ENCODE peak calls at places on chromosomes 4 and X, in six cellular contexts. One of them, this sample, is unnamed.

GRCh38 chrX:39757971-39758370 is 339.8 kb downstream of the BCOR start:
- DNase-seq in fibroblast of lung: peak; percentile 92
- DNase-seq in right lobe of liver: no peak
- DNase-seq in heart left ventricle: no peak
- DNase-seq in sigmoid colon: no peak
- DNase-seq in IMR-90: peak; percentile 68
- DNase-seq in this sample: no peak

GRCh38 chr4:53863163-53863562 is 201.2 kb downstream of the CHIC2 start:
- DNase-seq in fibroblast of lung: peak; percentile 69
- DNase-seq in heart left ventricle: peak; percentile 65
- DNase-seq in IMR-90: peak; percentile 49
- DNase-seq in right lobe of liver: no peak
- DNase-seq in sigmoid colon: peak; percentile 80
- DNase-seq in this sample: no peak

GRCh38 chr4:169811476-169811875 is 53.7 kb upstream of the HPF1 start:
- DNase-seq in fibroblast of lung: no peak
- DNase-seq in IMR-90: no peak
- DNase-seq in sigmoid colon: no peak
- DNase-seq in heart left ventricle: no peak
- DNase-seq in right lobe of liver: no peak
- DNase-seq in this sample: no peak

GRCh38 chrX:138858946-138859345 is 147.4 kb upstream of the FGF13 start:
- DNase-seq in IMR-90: no peak
- DNase-seq in fibroblast of lung: peak; percentile 58
- DNase-seq in right lobe of liver: no peak
- DNase-seq in sigmoid colon: no peak
- DNase-seq in heart left ventricle: no peak
- DNase-seq in this sample: no peak

GRCh38 chr4:127410201-127410600 is 222.6 kb upstream of the INTU start:
- DNase-seq in right lobe of liver: no peak
- DNase-seq in heart left ventricle: no peak
- DNase-seq in sigmoid colon: peak; percentile 72
- DNase-seq in IMR-90: no peak
- DNase-seq in fibroblast of lung: no peak
- DNase-seq in this sample: peak; percentile 74

GRCh38 chr4:1091561-1091995 is 21.8 kb downstream of the RNF212 start:
- DNase-seq in heart left ventricle: no peak
- DNase-seq in IMR-90: no peak
- DNase-seq in right lobe of liver: no peak
- DNase-seq in sigmoid colon: no peak
- DNase-seq in fibroblast of lung: no peak
- DNase-seq in this sample: no peak

GRCh38 chrX:71103110-71103983 is 3.2 kb downstream of the CXorf65 start:
- DNase-seq in IMR-90: no peak
- DNase-seq in fibroblast of lung: no peak
- DNase-seq in right lobe of liver: no peak
- DNase-seq in sigmoid colon: peak; percentile 59
- DNase-seq in heart left ventricle: peak; percentile 8
- DNase-seq in this sample: peak; percentile 50

GRCh38 chrX:56233100-56233499 is 944 bp downstream of the KLF8 start:
- DNase-seq in right lobe of liver: no peak
- DNase-seq in fibroblast of lung: no peak
- DNase-seq in IMR-90: no peak
- DNase-seq in heart left ventricle: no peak
- DNase-seq in sigmoid colon: no peak
- DNase-seq in this sample: no peak

GRCh38 chr4:3204021-3204431 is 44.9 kb upstream of the MSANTD1 start:
- DNase-seq in IMR-90: peak; percentile 67
- DNase-seq in heart left ventricle: no peak
- DNase-seq in right lobe of liver: no peak
- DNase-seq in fibroblast of lung: peak; percentile 64
- DNase-seq in sigmoid colon: peak; percentile 90
- DNase-seq in this sample: peak; percentile 71

GRCh38 chr4:159384017-159384416 is 281.1 kb downstream of the RAPGEF2 start:
- DNase-seq in heart left ventricle: no peak
- DNase-seq in right lobe of liver: no peak
- DNase-seq in sigmoid colon: no peak
- DNase-seq in IMR-90: no peak
- DNase-seq in fibroblast of lung: no peak
- DNase-seq in this sample: no peak

GRCh38 chr4:85968945-85969830 is 390.7 kb downstream of the MAPK10 start:
- DNase-seq in right lobe of liver: no peak
- DNase-seq in IMR-90: peak; percentile 72
- DNase-seq in heart left ventricle: no peak
- DNase-seq in sigmoid colon: no peak
- DNase-seq in fibroblast of lung: peak; percentile 77
- DNase-seq in this sample: no peak

GRCh38 chr4:17324431-17324830 is 187.5 kb downstream of the QDPR start:
- DNase-seq in sigmoid colon: no peak
- DNase-seq in fibroblast of lung: peak; percentile 59
- DNase-seq in heart left ventricle: peak; percentile 46
- DNase-seq in right lobe of liver: no peak
- DNase-seq in IMR-90: peak; percentile 77
- DNase-seq in this sample: no peak

GRCh38 chr4:159289682-159290081 is 186.8 kb downstream of the RAPGEF2 start:
- DNase-seq in fibroblast of lung: no peak
- DNase-seq in right lobe of liver: no peak
- DNase-seq in IMR-90: no peak
- DNase-seq in heart left ventricle: no peak
- DNase-seq in sigmoid colon: no peak
- DNase-seq in this sample: no peak

GRCh38 chrX:95823796-95824195 is 860.8 kb upstream of the DIAPH2 start:
- DNase-seq in right lobe of liver: no peak
- DNase-seq in IMR-90: no peak
- DNase-seq in fibroblast of lung: no peak
- DNase-seq in heart left ventricle: no peak
- DNase-seq in sigmoid colon: no peak
- DNase-seq in this sample: no peak

GRCh38 chr4:128913228-128913627 is 103.7 kb downstream of the JADE1 start:
- DNase-seq in fibroblast of lung: no peak
- DNase-seq in right lobe of liver: no peak
- DNase-seq in sigmoid colon: no peak
- DNase-seq in heart left ventricle: no peak
- DNase-seq in IMR-90: no peak
- DNase-seq in this sample: no peak

GRCh38 chrX:24026403-24026801 is 584 bp downstream of the KLHL15 start:
- DNase-seq in heart left ventricle: no peak
- DNase-seq in right lobe of liver: no peak
- DNase-seq in fibroblast of lung: no peak
- DNase-seq in IMR-90: no peak
- DNase-seq in sigmoid colon: no peak
- DNase-seq in this sample: no peak

GRCh38 chrX:119672252-119672825 is 20.6 kb downstream of the SEPTIN6 start:
- DNase-seq in IMR-90: peak; percentile 40
- DNase-seq in fibroblast of lung: no peak
- DNase-seq in sigmoid colon: no peak
- DNase-seq in heart left ventricle: no peak
- DNase-seq in right lobe of liver: no peak
- DNase-seq in this sample: no peak

GRCh38 chr4:168732714-168733113 is 235.9 kb downstream of the PALLD start:
- DNase-seq in sigmoid colon: no peak
- DNase-seq in right lobe of liver: no peak
- DNase-seq in IMR-90: peak; percentile 79
- DNase-seq in fibroblast of lung: no peak
- DNase-seq in heart left ventricle: no peak
- DNase-seq in this sample: no peak

GRCh38 chr4:38332699-38333098 is 331.3 kb upstream of the KLF3 start:
- DNase-seq in right lobe of liver: no peak
- DNase-seq in sigmoid colon: no peak
- DNase-seq in heart left ventricle: no peak
- DNase-seq in fibroblast of lung: no peak
- DNase-seq in IMR-90: no peak
- DNase-seq in this sample: no peak

GRCh38 chr4:105306158-105306781 is 159.6 kb downstream of the TET2 start:
- DNase-seq in right lobe of liver: no peak
- DNase-seq in sigmoid colon: no peak
- DNase-seq in IMR-90: no peak
- DNase-seq in heart left ventricle: no peak
- DNase-seq in fibroblast of lung: peak; percentile 13
- DNase-seq in this sample: no peak

GRCh38 chr4:153222162-153222789 is 18.0 kb downstream of the TRIM2 start:
- DNase-seq in IMR-90: peak; percentile 87
- DNase-seq in heart left ventricle: peak; percentile 62
- DNase-seq in fibroblast of lung: peak; percentile 84
- DNase-seq in sigmoid colon: peak; percentile 88
- DNase-seq in right lobe of liver: peak; percentile 57
- DNase-seq in this sample: peak; percentile 85

DNA sequence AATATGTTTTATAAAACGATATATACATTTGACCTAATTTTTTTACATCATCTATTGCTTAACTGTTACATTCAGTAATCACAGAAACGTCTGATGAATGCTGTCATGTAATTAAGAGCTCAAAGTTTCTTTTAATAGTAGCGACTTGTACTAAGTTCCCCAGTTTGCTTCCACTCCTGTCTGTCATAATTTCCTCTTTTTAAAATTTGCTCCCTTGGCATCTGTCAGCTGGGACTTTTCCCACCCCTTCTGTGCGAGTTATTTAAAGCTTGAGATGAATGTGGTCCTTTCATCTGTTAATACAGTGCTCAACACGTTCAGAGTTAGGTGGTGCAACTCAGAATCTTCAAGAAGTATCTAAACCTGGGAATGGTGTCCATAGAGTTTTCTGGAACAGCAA is 1.2 kb downstream of the RAP1GDS1 start:
- DNase-seq in fibroblast of lung: peak; percentile 13
- DNase-seq in sigmoid colon: no peak
- DNase-seq in right lobe of liver: no peak
- DNase-seq in heart left ventricle: no peak
- DNase-seq in IMR-90: no peak
- DNase-seq in this sample: no peak
- H3K4me1 ChIP-seq in fibroblast of lung: peaks cover 8% of the 10 kb centered on the region
- H3K4me1 ChIP-seq in sigmoid colon: peaks cover 23% of the 10 kb centered on the region
- H3K4me1 ChIP-seq in right lobe of liver: no peaks in the 10 kb centered on the region
- H3K4me1 ChIP-seq in heart left ventricle: peaks cover 3% of the 10 kb centered on the region
- H3K4me1 ChIP-seq in IMR-90: peaks cover 4% of the 10 kb centered on the region
- H3K4me1 ChIP-seq in this sample: no peaks in the 10 kb centered on the region

DNA sequence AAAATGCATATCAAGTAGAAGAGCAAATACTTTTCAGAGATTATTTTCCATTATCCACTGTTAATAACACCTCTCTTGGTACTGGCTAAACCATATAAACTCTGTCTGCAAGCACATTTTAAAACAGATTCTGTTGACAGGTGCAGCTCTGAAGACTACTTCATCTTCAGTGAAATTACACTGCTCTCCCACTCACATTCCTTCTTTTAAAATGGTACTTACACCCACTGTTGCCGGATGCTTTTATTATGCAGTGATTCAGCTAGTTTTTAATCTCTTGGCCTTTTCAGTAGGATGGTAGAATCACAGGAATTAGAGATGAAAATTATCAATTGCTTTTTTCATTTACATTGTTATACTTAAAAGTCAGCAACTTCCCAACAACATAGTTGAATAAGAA is 381.6 kb downstream of the GASK1B start:
- DNase-seq in heart left ventricle: no peak
- DNase-seq in sigmoid colon: no peak
- DNase-seq in IMR-90: no peak
- DNase-seq in fibroblast of lung: peak; percentile 25
- DNase-seq in right lobe of liver: no peak
- DNase-seq in this sample: no peak
- H3K9me3 ChIP-seq in heart left ventricle: no peaks in the 10 kb centered on the region
- H3K9me3 ChIP-seq in sigmoid colon: no peaks in the 10 kb centered on the region
- H3K9me3 ChIP-seq in IMR-90: peaks cover 5% of the 10 kb centered on the region
- H3K9me3 ChIP-seq in fibroblast of lung: no peaks in the 10 kb centered on the region
- H3K9me3 ChIP-seq in right lobe of liver: no peaks in the 10 kb centered on the region
- H3K9me3 ChIP-seq in this sample: no peaks in the 10 kb centered on the region

DNA sequence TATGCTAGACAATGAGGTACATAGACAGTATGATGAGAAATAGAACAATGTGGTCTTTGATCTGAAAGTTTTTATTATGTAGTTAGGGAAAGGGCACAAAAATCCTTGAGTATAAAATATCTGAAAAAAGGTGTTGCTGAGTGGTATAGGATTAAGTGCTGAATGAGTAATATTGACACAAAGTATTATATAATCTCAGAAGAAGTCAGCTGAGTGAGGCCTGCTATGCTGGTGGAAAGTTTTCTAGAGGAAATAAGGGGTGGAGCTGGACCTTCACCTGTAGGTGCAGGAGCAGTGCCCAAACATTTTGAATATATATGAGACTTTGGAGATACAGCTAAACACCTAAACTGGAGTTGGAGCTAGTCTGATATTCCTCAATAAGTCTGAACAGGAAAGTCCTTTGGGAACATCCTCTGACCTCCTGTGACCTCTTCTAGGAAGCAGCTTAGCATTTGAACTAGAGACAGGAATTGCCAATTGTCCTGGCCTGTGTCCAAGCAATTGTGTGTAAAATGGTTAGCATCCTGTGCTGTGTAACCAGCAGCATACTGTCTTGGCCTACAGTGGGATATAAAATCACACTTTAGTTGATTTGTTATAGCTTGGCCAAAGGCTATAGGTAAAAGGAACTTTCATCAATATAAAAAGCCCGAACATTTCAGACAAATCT is 285.3 kb downstream of the ANKRD50 start:
- DNase-seq in right lobe of liver: no peak
- DNase-seq in sigmoid colon: no peak
- DNase-seq in IMR-90: no peak
- DNase-seq in fibroblast of lung: no peak
- DNase-seq in heart left ventricle: peak; percentile 80
- DNase-seq in this sample: no peak
- H3K4me1 ChIP-seq in right lobe of liver: no peaks in the 10 kb centered on the region
- H3K4me1 ChIP-seq in sigmoid colon: peaks cover 4% of the 10 kb centered on the region
- H3K4me1 ChIP-seq in IMR-90: peaks cover 6% of the 10 kb centered on the region
- H3K4me1 ChIP-seq in fibroblast of lung: peaks cover 6% of the 10 kb centered on the region
- H3K4me1 ChIP-seq in heart left ventricle: no peaks in the 10 kb centered on the region
- H3K4me1 ChIP-seq in this sample: no peaks in the 10 kb centered on the region

DNA sequence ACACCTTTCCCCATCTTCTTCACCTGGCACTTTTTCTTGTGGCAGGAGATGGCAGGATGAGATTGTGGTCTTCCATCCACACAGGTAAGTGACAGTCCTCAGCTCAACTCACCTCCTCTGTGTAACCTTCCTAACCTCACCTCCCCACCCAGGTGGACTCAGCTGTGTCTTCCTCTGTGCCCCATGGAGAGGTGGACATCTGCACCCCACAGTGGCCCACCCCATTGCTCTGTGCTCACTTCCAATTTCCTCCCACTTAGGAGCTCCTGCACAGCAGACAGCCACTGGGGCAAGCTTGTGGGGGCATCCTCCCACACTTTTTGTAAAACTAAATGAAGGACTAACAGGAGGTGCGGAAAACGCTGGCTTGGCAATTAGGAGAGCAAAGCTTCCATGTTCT is 61.6 kb downstream of the MSX1 start:
- DNase-seq in fibroblast of lung: no peak
- DNase-seq in IMR-90: no peak
- DNase-seq in heart left ventricle: no peak
- DNase-seq in sigmoid colon: no peak
- DNase-seq in right lobe of liver: no peak
- DNase-seq in this sample: no peak
- H3K9me3 ChIP-seq in fibroblast of lung: no peaks in the 10 kb centered on the region
- H3K9me3 ChIP-seq in IMR-90: no peaks in the 10 kb centered on the region
- H3K9me3 ChIP-seq in heart left ventricle: no peaks in the 10 kb centered on the region
- H3K9me3 ChIP-seq in sigmoid colon: no peaks in the 10 kb centered on the region
- H3K9me3 ChIP-seq in right lobe of liver: no peaks in the 10 kb centered on the region
- H3K9me3 ChIP-seq in this sample: no peaks in the 10 kb centered on the region